ENCODE peak calls at places on chromosomes 1 and 21, in nine cellular contexts. One of them, this sample, is unnamed. For H3K4me1, the result is how much of the 10 kb centered on the place peaks cover.

GRCh38 chr1:48066951-48067350 is 69.8 kb upstream of the TRABD2B start:
- DNase-seq in GM23248: no peak
- DNase-seq in body of pancreas: peak
- DNase-seq in SJSA1: peak
- DNase-seq in effector memory CD4-positive, alpha-beta T cell: no peak
- DNase-seq in neuronal stem cell: no peak
- DNase-seq in adrenal gland: peak
- DNase-seq in stomach: no peak
- DNase-seq in cardiac muscle cell: no peak
- DNase-seq in this sample: no peak

GRCh38 chr21:36454079-36454478 is 25.8 kb downstream of the CLDN14 start:
- DNase-seq in cardiac muscle cell: no peak
- DNase-seq in neuronal stem cell: no peak
- DNase-seq in body of pancreas: peak
- DNase-seq in stomach: no peak
- DNase-seq in adrenal gland: no peak
- DNase-seq in SJSA1: no peak
- DNase-seq in GM23248: no peak
- DNase-seq in effector memory CD4-positive, alpha-beta T cell: no peak
- DNase-seq in this sample: no peak

GRCh38 chr1:154661110-154661509 is 53.1 kb upstream of the ADAR start:
- DNase-seq in body of pancreas: no peak
- DNase-seq in effector memory CD4-positive, alpha-beta T cell: no peak
- DNase-seq in stomach: no peak
- DNase-seq in GM23248: no peak
- DNase-seq in neuronal stem cell: no peak
- DNase-seq in adrenal gland: no peak
- DNase-seq in cardiac muscle cell: no peak
- DNase-seq in SJSA1: no peak
- DNase-seq in this sample: no peak

GRCh38 chr21:15706686-15707085 is 23.1 kb upstream of the USP25 start:
- DNase-seq in stomach: peak
- DNase-seq in cardiac muscle cell: no peak
- DNase-seq in neuronal stem cell: no peak
- DNase-seq in GM23248: peak
- DNase-seq in effector memory CD4-positive, alpha-beta T cell: no peak
- DNase-seq in SJSA1: peak
- DNase-seq in adrenal gland: no peak
- DNase-seq in body of pancreas: peak
- DNase-seq in this sample: peak

GRCh38 chr1:180415985-180416633 is 86.3 kb downstream of the ACBD6 start:
- DNase-seq in effector memory CD4-positive, alpha-beta T cell: no peak
- DNase-seq in stomach: no peak
- DNase-seq in GM23248: peak
- DNase-seq in neuronal stem cell: peak
- DNase-seq in SJSA1: no peak
- DNase-seq in body of pancreas: no peak
- DNase-seq in adrenal gland: no peak
- DNase-seq in cardiac muscle cell: peak
- DNase-seq in this sample: no peak

GRCh38 chr21:15592271-15592860 is 137.4 kb upstream of the USP25 start:
- DNase-seq in adrenal gland: no peak
- DNase-seq in neuronal stem cell: peak
- DNase-seq in effector memory CD4-positive, alpha-beta T cell: no peak
- DNase-seq in SJSA1: no peak
- DNase-seq in stomach: no peak
- DNase-seq in body of pancreas: no peak
- DNase-seq in cardiac muscle cell: peak
- DNase-seq in GM23248: peak
- DNase-seq in this sample: no peak

GRCh38 chr1:30649321-30649991 is 73.9 kb downstream of the MATN1 start:
- DNase-seq in cardiac muscle cell: no peak
- DNase-seq in body of pancreas: peak
- DNase-seq in stomach: peak
- DNase-seq in neuronal stem cell: no peak
- DNase-seq in adrenal gland: no peak
- DNase-seq in GM23248: no peak
- DNase-seq in SJSA1: no peak
- DNase-seq in effector memory CD4-positive, alpha-beta T cell: no peak
- DNase-seq in this sample: no peak

GRCh38 chr1:183870351-183871077 is 65.6 kb downstream of the RGL1 start:
- DNase-seq in effector memory CD4-positive, alpha-beta T cell: no peak
- DNase-seq in stomach: no peak
- DNase-seq in body of pancreas: peak
- DNase-seq in SJSA1: no peak
- DNase-seq in GM23248: peak
- DNase-seq in neuronal stem cell: no peak
- DNase-seq in adrenal gland: peak
- DNase-seq in cardiac muscle cell: no peak
- DNase-seq in this sample: peak

GRCh38 chr1:236167578-236167977 is 25.2 kb downstream of the GPR137B start:
- DNase-seq in body of pancreas: no peak
- DNase-seq in cardiac muscle cell: no peak
- DNase-seq in SJSA1: no peak
- DNase-seq in GM23248: no peak
- DNase-seq in neuronal stem cell: no peak
- DNase-seq in adrenal gland: no peak
- DNase-seq in effector memory CD4-positive, alpha-beta T cell: no peak
- DNase-seq in stomach: no peak
- DNase-seq in this sample: no peak

GRCh38 chr1:164801791-164802572 is 243.0 kb downstream of the PBX1 start:
- DNase-seq in adrenal gland: no peak
- DNase-seq in neuronal stem cell: no peak
- DNase-seq in GM23248: no peak
- DNase-seq in effector memory CD4-positive, alpha-beta T cell: no peak
- DNase-seq in cardiac muscle cell: no peak
- DNase-seq in stomach: no peak
- DNase-seq in SJSA1: no peak
- DNase-seq in body of pancreas: no peak
- DNase-seq in this sample: no peak

GRCh38 chr1:180167721-180168467 is 13.2 kb downstream of the QSOX1 start:
- DNase-seq in effector memory CD4-positive, alpha-beta T cell: no peak
- DNase-seq in neuronal stem cell: no peak
- DNase-seq in stomach: peak
- DNase-seq in cardiac muscle cell: peak
- DNase-seq in SJSA1: no peak
- DNase-seq in adrenal gland: peak
- DNase-seq in GM23248: no peak
- DNase-seq in body of pancreas: peak
- DNase-seq in this sample: no peak

GRCh38 chr1:60111118-60111517 is 37.5 kb upstream of the C1orf87 start:
- DNase-seq in GM23248: no peak
- DNase-seq in body of pancreas: no peak
- DNase-seq in adrenal gland: no peak
- DNase-seq in stomach: no peak
- DNase-seq in cardiac muscle cell: no peak
- DNase-seq in SJSA1: no peak
- DNase-seq in neuronal stem cell: no peak
- DNase-seq in effector memory CD4-positive, alpha-beta T cell: no peak
- DNase-seq in this sample: no peak

GRCh38 chr1:89894210-89894668 is 73.4 kb downstream of the LRRC8D start:
- DNase-seq in stomach: no peak
- DNase-seq in adrenal gland: no peak
- DNase-seq in cardiac muscle cell: peak
- DNase-seq in body of pancreas: no peak
- DNase-seq in effector memory CD4-positive, alpha-beta T cell: no peak
- DNase-seq in neuronal stem cell: no peak
- DNase-seq in SJSA1: no peak
- DNase-seq in GM23248: peak
- DNase-seq in this sample: no peak
- H3K27ac ChIP-seq in stomach: no peak
- H3K27ac ChIP-seq in adrenal gland: no peak
- H3K27ac ChIP-seq in cardiac muscle cell: peak
- H3K27ac ChIP-seq in body of pancreas: no peak
- H3K27ac ChIP-seq in effector memory CD4-positive, alpha-beta T cell: no peak
- H3K27ac ChIP-seq in neuronal stem cell: no peak
- H3K27ac ChIP-seq in SJSA1: peak
- H3K27ac ChIP-seq in GM23248: peak
- H3K27ac ChIP-seq in this sample: no peak

DNA sequence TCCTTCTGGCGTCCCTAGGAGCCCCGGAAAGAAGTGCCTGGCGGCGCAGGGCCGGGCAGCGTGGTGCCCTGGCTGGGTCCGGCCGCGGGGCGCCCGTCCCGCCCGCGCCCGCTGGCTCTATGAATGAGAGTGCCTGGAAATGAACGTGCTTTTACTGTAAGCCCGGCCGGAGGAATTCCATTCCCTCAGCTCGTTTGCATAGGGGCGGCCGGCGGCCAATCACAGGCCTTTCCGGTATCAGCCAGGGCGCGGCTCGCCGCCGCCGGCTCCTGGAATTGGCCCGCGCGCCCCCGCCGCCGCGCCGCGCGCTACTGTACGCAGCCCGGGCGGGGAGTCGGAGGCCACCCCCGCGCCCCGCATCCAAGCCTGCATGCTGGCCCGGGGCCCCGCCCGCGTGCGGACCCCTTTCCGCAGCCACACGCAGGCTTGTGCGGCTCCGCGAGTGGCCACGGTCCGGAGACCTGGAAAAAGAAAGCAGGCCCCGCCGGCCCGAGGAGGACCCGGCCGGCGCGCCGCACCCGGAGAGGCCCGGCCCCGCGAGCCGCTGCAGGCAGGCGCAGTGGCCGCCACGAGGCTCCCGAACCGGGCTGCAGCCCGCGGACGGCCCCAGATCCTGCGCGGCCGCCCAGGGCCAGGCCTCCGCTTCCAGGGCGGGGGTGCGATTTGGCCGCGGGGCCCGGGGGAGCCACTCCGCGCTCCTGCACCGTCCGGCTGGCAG is 160.4 kb downstream of the RUNX1 start:
- DNase-seq in stomach: peak
- DNase-seq in cardiac muscle cell: peak
- DNase-seq in adrenal gland: peak
- DNase-seq in SJSA1: peak
- DNase-seq in effector memory CD4-positive, alpha-beta T cell: peak
- DNase-seq in body of pancreas: peak
- DNase-seq in neuronal stem cell: peak
- DNase-seq in GM23248: peak
- DNase-seq in this sample: peak
- H3K4me1 ChIP-seq in stomach: half or more
- H3K4me1 ChIP-seq in cardiac muscle cell: under half
- H3K4me1 ChIP-seq in adrenal gland: under half
- H3K4me1 ChIP-seq in SJSA1: under half
- H3K4me1 ChIP-seq in effector memory CD4-positive, alpha-beta T cell: under half
- H3K4me1 ChIP-seq in body of pancreas: half or more
- H3K4me1 ChIP-seq in neuronal stem cell: under half
- H3K4me1 ChIP-seq in GM23248: under half
- H3K4me1 ChIP-seq in this sample: under half

GRCh38 chr21:34517491-34518245 is 5.7 kb upstream of the KCNE1 start:
- DNase-seq in SJSA1: no peak
- DNase-seq in effector memory CD4-positive, alpha-beta T cell: no peak
- DNase-seq in GM23248: no peak
- DNase-seq in body of pancreas: no peak
- DNase-seq in neuronal stem cell: no peak
- DNase-seq in stomach: no peak
- DNase-seq in cardiac muscle cell: peak
- DNase-seq in adrenal gland: no peak
- DNase-seq in this sample: no peak

GRCh38 chr21:34519013-34519412 is 7.0 kb upstream of the KCNE1 start:
- DNase-seq in effector memory CD4-positive, alpha-beta T cell: no peak
- DNase-seq in neuronal stem cell: no peak
- DNase-seq in GM23248: no peak
- DNase-seq in cardiac muscle cell: no peak
- DNase-seq in SJSA1: no peak
- DNase-seq in adrenal gland: no peak
- DNase-seq in stomach: no peak
- DNase-seq in body of pancreas: no peak
- DNase-seq in this sample: no peak

GRCh38 chr21:34521561-34521960 is 9.6 kb upstream of the KCNE1 start:
- DNase-seq in effector memory CD4-positive, alpha-beta T cell: no peak
- DNase-seq in SJSA1: no peak
- DNase-seq in neuronal stem cell: no peak
- DNase-seq in GM23248: no peak
- DNase-seq in cardiac muscle cell: no peak
- DNase-seq in stomach: no peak
- DNase-seq in adrenal gland: no peak
- DNase-seq in body of pancreas: no peak
- DNase-seq in this sample: no peak

GRCh38 chr21:34520769-34521508 is 8.9 kb upstream of the KCNE1 start:
- DNase-seq in SJSA1: no peak
- DNase-seq in effector memory CD4-positive, alpha-beta T cell: no peak
- DNase-seq in body of pancreas: no peak
- DNase-seq in cardiac muscle cell: no peak
- DNase-seq in GM23248: no peak
- DNase-seq in stomach: no peak
- DNase-seq in adrenal gland: no peak
- DNase-seq in neuronal stem cell: no peak
- DNase-seq in this sample: no peak

GRCh38 chr21:34519694-34520093 is 7.7 kb upstream of the KCNE1 start:
- DNase-seq in cardiac muscle cell: no peak
- DNase-seq in stomach: no peak
- DNase-seq in SJSA1: no peak
- DNase-seq in neuronal stem cell: no peak
- DNase-seq in effector memory CD4-positive, alpha-beta T cell: no peak
- DNase-seq in body of pancreas: no peak
- DNase-seq in GM23248: no peak
- DNase-seq in adrenal gland: no peak
- DNase-seq in this sample: no peak
- H3K27ac ChIP-seq in cardiac muscle cell: no peak
- H3K27ac ChIP-seq in stomach: peak
- H3K27ac ChIP-seq in SJSA1: no peak
- H3K27ac ChIP-seq in neuronal stem cell: no peak
- H3K27ac ChIP-seq in effector memory CD4-positive, alpha-beta T cell: no peak
- H3K27ac ChIP-seq in body of pancreas: no peak
- H3K27ac ChIP-seq in GM23248: no peak
- H3K27ac ChIP-seq in adrenal gland: no peak
- H3K27ac ChIP-seq in this sample: no peak

GRCh38 chr1:246582301-246583055 is 16.2 kb downstream of the CNST start:
- DNase-seq in stomach: no peak
- DNase-seq in effector memory CD4-positive, alpha-beta T cell: no peak
- DNase-seq in adrenal gland: no peak
- DNase-seq in body of pancreas: no peak
- DNase-seq in SJSA1: no peak
- DNase-seq in GM23248: no peak
- DNase-seq in neuronal stem cell: no peak
- DNase-seq in cardiac muscle cell: no peak
- DNase-seq in this sample: no peak

GRCh38 chr1:246583056-246583440 is 16.8 kb downstream of the CNST start:
- DNase-seq in SJSA1: no peak
- DNase-seq in cardiac muscle cell: no peak
- DNase-seq in neuronal stem cell: no peak
- DNase-seq in GM23248: no peak
- DNase-seq in stomach: no peak
- DNase-seq in effector memory CD4-positive, alpha-beta T cell: no peak
- DNase-seq in body of pancreas: no peak
- DNase-seq in adrenal gland: no peak
- DNase-seq in this sample: no peak

GRCh38 chr1:246579818-246580217 is 13.6 kb downstream of the CNST start:
- DNase-seq in GM23248: no peak
- DNase-seq in stomach: no peak
- DNase-seq in effector memory CD4-positive, alpha-beta T cell: no peak
- DNase-seq in SJSA1: no peak
- DNase-seq in neuronal stem cell: no peak
- DNase-seq in adrenal gland: no peak
- DNase-seq in body of pancreas: no peak
- DNase-seq in cardiac muscle cell: no peak
- DNase-seq in this sample: no peak

GRCh38 chr1:246577720-246578106 is 11.5 kb downstream of the CNST start:
- DNase-seq in adrenal gland: no peak
- DNase-seq in neuronal stem cell: no peak
- DNase-seq in stomach: no peak
- DNase-seq in SJSA1: no peak
- DNase-seq in effector memory CD4-positive, alpha-beta T cell: no peak
- DNase-seq in body of pancreas: no peak
- DNase-seq in GM23248: no peak
- DNase-seq in cardiac muscle cell: no peak
- DNase-seq in this sample: no peak

GRCh38 chr1:246580497-246581047 is 14.3 kb downstream of the CNST start:
- DNase-seq in effector memory CD4-positive, alpha-beta T cell: no peak
- DNase-seq in neuronal stem cell: no peak
- DNase-seq in body of pancreas: no peak
- DNase-seq in stomach: no peak
- DNase-seq in adrenal gland: no peak
- DNase-seq in cardiac muscle cell: no peak
- DNase-seq in SJSA1: no peak
- DNase-seq in GM23248: no peak
- DNase-seq in this sample: no peak
- H3K4me1 ChIP-seq in effector memory CD4-positive, alpha-beta T cell: under half
- H3K4me1 ChIP-seq in neuronal stem cell: under half
- H3K4me1 ChIP-seq in body of pancreas: under half
- H3K4me1 ChIP-seq in stomach: half or more
- H3K4me1 ChIP-seq in adrenal gland: half or more
- H3K4me1 ChIP-seq in cardiac muscle cell: under half
- H3K4me1 ChIP-seq in SJSA1: under half
- H3K4me1 ChIP-seq in GM23248: half or more
- H3K4me1 ChIP-seq in this sample: under half